ENCODE peak calls at places on chromosomes 4 and X, in six cellular contexts. A is breast epithelium, V is vagina, Q is prostate gland, I is transverse colon, H is HCT116. L is an unnamed sample. For H3K36me3, the result is how much of the 10 kb centered on the place peaks cover.

GRCh38 chr4:148740701-148741100 is 298.5 kb upstream of the NR3C2 start:
- DNase-seq in V (no peak), Q (no peak), A (no peak), H (no peak), I (no peak), L (no peak)

GRCh38 chrX:149010026-149010898 is 494.8 kb downstream of the IDS start:
- DNase-seq in V (no peak), H (no peak), Q (no peak), A (no peak), I (no peak), L (no peak)

GRCh38 chrX:1165535-1166196 is 46.8 kb downstream of the CRLF2 start:
- DNase-seq in V (no peak), A (no peak), Q (no peak), H (no peak), I (no peak), L (no peak)

GRCh38 chr4:186723207-186724047 is at the start of gene FAT1:
- DNase-seq in Q (peak), V (no peak), A (peak), H (no peak), I (peak), L (peak)

GRCh38 chr4:4961936-4962335 is 57.3 kb downstream of the CYTL1 start:
- DNase-seq in V (no peak), I (no peak), Q (no peak), H (no peak), A (no peak), L (no peak)

GRCh38 chr4:118032691-118033090 is 1.6 kb upstream of the NDST3 start:
- DNase-seq in I (no peak), V (no peak), H (peak), Q (no peak), A (no peak), L (no peak)

GRCh38 chr4:26762650-26763049 is 98.0 kb upstream of the STIM2 start:
- DNase-seq in A (no peak), I (peak), V (no peak), Q (no peak), H (no peak), L (no peak)

GRCh38 chr4:74428278-74428677 is 16.7 kb upstream of the AREG start:
- DNase-seq in Q (no peak), V (no peak), H (no peak), I (no peak), A (no peak), L (no peak)

GRCh38 chr4:140137654-140138053 is 16.3 kb downstream of the MAML3 start:
- DNase-seq in A (no peak), H (no peak), V (no peak), I (no peak), Q (peak), L (no peak)

DNA sequence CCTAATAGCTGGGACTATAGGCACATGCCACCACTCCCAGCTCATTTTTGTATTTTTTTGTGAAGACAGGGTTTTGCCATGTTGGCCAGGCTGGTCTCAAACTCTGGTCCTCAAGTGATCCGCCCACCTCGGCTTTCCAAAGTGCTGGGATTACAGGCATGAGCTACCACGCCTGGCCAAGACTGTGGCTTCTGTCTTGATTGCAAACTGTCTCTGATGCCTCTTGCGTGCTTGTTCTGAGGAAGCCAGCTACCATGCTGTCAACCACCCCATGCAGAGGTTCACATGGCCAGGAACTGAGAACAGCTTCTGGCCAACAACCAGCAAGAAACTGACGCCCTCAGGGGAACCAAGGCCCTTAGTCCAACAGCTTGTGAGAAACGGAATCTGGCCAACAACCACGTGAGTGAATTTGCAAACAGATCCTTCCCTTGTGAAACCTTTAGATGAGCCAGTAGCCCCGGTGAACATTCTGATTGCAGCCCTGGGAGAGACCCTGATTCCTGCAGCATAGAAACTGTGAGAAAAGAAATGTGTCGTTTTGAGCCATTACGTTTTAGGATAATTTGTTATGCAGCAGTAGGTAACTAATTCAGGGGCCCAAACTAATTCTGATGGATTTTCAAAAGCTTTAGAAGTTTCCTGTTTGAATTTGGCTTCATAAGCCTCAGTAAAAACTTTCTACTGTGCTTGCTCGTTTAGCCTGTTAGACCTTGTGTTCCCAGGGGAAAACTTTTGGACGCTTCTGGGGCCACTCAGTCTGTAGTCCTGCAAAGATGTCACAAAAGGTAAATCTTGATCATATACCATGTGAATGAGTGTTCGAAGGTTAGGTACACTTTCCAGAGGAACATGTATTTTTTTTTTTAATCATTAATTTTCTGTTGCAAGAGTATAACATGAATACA is 71.0 kb downstream of the SUPT20HL2 start:
- DNase-seq in I (peak), H (no peak), Q (peak), V (no peak), A (peak), L (peak)
- TF ChIP-seq POLR2AphosphoS5 in I (no peak), H (no peak), Q (peak), V (no peak), A (peak), L (no peak)

DNA sequence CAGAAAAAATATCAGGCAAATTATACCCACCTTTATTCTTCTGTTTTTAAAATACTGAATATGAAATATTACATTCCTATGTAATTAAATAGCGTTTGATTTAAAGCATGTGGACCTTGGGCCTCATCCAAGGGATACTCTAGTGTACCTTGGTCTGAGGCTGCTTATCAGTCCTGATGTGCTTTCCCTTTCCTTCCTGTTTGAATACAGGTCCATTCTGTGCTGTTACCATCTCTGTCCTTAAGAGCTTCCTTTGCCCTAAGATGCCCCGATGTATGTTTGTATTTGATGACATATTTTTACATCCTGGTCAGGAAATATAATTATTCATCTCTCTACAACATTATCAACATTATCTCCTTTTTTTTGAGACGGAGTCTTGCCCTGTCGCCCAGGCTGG is 24.1 kb downstream of the FAT4 start:
- DNase-seq in I (no peak), H (no peak), V (no peak), Q (no peak), A (no peak), L (no peak)
- H3K36me3 ChIP-seq in I (under half), H (under half), V (under half), Q (under half), A (under half), L (under half)

GRCh38 chr4:161655148-161655547 is 508.7 kb downstream of the FSTL5 start:
- DNase-seq in V (no peak), Q (no peak), I (no peak), A (no peak), H (no peak), L (no peak)

GRCh38 chr4:161658658-161659057 is 505.1 kb downstream of the FSTL5 start:
- DNase-seq in H (no peak), V (no peak), I (no peak), Q (no peak), A (no peak), L (no peak)

GRCh38 chr4:161653697-161654096 is 510.1 kb downstream of the FSTL5 start:
- DNase-seq in Q (no peak), V (no peak), H (no peak), I (no peak), A (no peak), L (no peak)

GRCh38 chr4:161650812-161651211 is 513.0 kb downstream of the FSTL5 start:
- DNase-seq in H (no peak), A (no peak), V (no peak), Q (no peak), I (no peak), L (no peak)

GRCh38 chr4:161656525-161656924 is 507.3 kb downstream of the FSTL5 start:
- DNase-seq in A (no peak), V (no peak), Q (no peak), I (no peak), H (no peak), L (no peak)
- TF ChIP-seq POLR2A in A (no peak), V (no peak), Q (no peak), I (no peak), H (no peak), L (no peak)

DNA sequence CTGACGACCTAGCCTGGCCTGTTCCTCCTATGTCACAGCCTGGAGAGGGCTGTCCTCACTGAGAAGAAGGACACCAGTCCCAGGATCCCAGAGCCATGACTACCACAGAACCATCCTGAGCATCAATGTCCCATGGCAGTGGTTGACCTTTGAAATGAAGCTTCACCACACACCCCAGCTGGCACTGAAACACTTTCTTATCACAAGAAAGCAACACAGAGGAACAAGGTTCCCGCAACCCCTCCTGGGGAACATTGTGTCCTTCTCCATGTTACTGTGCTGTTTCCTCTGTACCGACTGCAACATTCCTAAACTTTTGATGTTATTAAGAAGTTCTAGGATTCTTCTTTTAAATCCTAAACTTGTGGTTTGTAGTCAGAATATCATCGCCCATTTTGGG is 21.2 kb upstream of the FAM156A start:
- DNase-seq in V (no peak), Q (no peak), A (no peak), I (no peak), H (no peak), L (no peak)
- TF ChIP-seq POLR2AphosphoS5 in V (no peak), Q (no peak), A (no peak), I (no peak), H (no peak), L (no peak)

GRCh38 chr4:39606747-39607146 is 31.9 kb downstream of the SMIM14 start:
- DNase-seq in Q (no peak), H (no peak), I (no peak), A (no peak), V (no peak), L (no peak)
- H3K36me3 ChIP-seq in Q (under half), H (under half), I (under half), A (under half), V (under half), L (under half)

DNA sequence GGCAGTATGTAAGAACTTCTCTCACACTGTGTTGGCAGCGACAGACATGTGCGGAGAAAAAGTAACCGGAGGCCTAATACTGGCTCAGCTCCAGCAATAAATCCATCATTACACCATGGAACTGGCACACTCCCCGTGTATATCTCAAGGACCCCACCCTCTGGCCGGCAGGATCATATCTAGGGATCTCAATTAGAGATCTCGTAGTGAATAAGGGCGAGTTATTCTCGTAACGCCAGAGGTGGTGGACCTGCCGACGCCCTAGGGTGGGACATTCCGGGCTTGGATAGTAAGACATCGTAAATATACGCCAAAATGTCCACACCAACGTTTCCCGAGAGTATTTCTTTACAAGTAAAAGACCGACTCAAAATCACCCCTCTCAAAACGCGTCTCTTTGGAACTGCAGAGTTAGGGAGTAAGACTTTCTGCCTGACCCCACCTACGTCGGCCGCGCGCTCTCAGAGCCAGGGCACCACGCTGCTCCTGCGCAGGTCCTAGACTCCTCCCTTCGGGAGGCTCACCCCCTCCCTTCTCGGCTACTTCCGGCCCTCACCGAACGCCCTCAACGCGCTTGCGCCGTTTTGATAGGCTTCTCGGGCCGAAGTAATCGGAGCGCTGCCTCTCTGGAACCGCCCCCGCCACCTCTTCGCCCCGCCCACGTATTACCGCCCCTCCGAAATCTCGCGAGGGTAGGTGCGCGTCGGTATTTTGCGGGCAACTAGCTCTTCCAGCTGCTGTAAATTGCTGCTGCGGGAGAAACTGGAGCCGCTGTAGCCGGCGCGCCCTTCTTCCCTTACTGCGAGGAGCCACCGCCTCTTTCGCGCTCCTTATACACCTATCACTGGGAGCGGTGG is at the start of gene WDR44:
- DNase-seq in I (peak), A (peak), V (peak), H (peak), Q (peak), L (peak)
- TF ChIP-seq POLR2A in I (peak), A (peak), V (peak), H (no peak), Q (peak), L (peak)

DNA sequence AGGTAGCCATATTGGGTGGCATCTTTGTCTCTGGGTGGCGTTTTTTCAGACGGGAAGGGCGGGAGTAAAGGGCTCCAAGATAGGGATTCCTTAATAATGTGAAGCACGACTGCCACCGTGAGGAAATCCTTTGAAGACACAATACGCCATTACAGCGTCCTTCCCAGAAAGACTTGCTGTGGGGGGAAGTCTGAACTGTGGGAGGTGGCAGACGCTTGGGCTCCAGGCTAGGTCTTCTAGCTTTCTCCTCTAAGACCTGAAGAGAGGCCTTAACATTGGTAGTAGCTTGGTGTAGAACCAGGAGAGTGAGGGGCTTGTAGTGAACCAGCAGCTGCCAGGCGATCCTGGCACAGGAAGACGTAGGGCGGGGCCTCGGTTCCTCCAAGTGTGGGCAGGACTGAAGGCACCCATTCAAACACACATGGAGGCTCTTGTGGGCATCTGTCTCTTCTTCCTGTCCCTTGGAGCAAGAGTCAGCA is 197.3 kb downstream of the OR13H1 start:
- DNase-seq in H (no peak), I (peak), V (no peak), A (peak), Q (no peak), L (peak)
- TF ChIP-seq POLR2AphosphoS5 in H (no peak), I (no peak), V (peak), A (no peak), Q (no peak), L (no peak)

DNA sequence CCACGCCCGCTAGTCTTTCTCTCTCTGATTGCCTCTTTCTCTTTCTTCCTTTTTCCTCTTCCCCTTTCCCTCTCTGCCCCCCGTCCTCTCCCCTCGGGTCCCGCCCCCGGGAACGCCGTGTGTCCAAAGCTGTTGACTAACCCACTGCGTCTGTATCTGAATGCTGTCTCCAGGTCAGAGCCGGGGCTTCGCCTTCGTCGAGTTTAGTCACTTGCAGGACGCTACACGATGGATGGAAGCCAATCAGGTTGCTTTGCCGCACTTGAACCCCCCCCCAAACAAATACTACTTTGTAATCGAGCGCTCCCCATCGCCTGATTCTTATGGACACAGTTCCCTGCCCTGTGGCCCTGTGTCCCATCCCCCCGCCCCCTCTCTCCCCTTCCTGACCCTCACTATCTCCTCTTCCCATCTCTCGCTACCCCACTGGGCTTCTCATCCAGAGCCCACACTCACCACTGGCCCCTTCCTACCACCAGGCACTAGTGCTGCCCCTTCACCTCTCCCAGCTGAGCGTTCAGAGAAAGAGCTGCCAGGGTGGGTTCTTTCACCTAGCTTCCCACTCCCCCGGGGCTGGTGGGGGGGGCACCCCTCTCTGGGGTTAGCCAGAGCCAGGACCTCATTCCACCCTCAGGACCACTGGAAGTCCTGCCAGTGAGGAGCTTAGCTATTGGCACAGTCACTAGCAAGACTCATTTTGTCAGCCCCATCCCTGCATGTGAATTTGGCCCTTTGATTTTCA is 18.6 kb upstream of the UBA1 start:
- DNase-seq in V (no peak), A (no peak), Q (no peak), H (no peak), I (no peak), L (no peak)
- H3K36me3 ChIP-seq in V (under half), A (under half), Q (under half), H (under half), I (under half), L (half or more)

GRCh38 chrX:15739886-15740285 is 1.8 kb downstream of the CA5B start:
- DNase-seq in H (no peak), Q (no peak), A (no peak), V (no peak), I (no peak), L (no peak)

GRCh38 chrX:15738686-15739016 is 581 bp downstream of the CA5B start:
- DNase-seq in H (no peak), Q (no peak), V (no peak), I (no peak), A (no peak), L (no peak)

GRCh38 chrX:15737188-15737956 is 698 bp upstream of the CA5B start:
- DNase-seq in V (no peak), I (no peak), A (no peak), Q (no peak), H (no peak), L (no peak)

GRCh38 chrX:15737957-15738685 is at the start of gene CA5B:
- DNase-seq in V (peak), I (peak), A (peak), H (peak), Q (peak), L (peak)
- TF ChIP-seq POLR2A in V (no peak), I (peak), A (no peak), H (no peak), Q (peak), L (no peak)

L was measured in stomach.